ENCODE peak calls at places on chromosomes 13 and 19, in eight cellular contexts. I is heart left ventricle; C is fibroblast of the aortic adventitia; F is activated CD8-positive, alpha-beta memory T cell treated with anti-CD3 and anti-CD28 coated beads for 48 hours; H is mucosa of gallbladder; J is GM23338; L is amniotic epithelial cell; Z is ACHN. X is an unnamed sample.

GRCh38 chr13:40161931-40162330 is 504.5 kb downstream of the FOXO1 start:
- DNase-seq in C (no peak), H (no peak), Z (peak), F (no peak), I (no peak), L (no peak), J (no peak), X (no peak)

GRCh38 chr13:43797869-43798268 is 11.1 kb upstream of the ENOX1 start:
- DNase-seq in I (no peak), H (no peak), C (peak), Z (no peak), L (peak), F (no peak), J (no peak), X (no peak)

GRCh38 chr13:52695856-52696255 is 43.2 kb downstream of the SUGT1 start:
- DNase-seq in C (peak), I (no peak), Z (no peak), H (no peak), J (no peak), L (peak), F (no peak), X (no peak)

GRCh38 chr13:70884196-70884595 is 775.9 kb upstream of the KLHL1 start:
- DNase-seq in J (peak), H (no peak), Z (no peak), C (no peak), F (no peak), L (no peak), I (no peak), X (no peak)

GRCh38 chr13:113845055-113845454 is 18.8 kb downstream of the GAS6 start:
- DNase-seq in I (no peak), H (no peak), C (no peak), J (no peak), L (no peak), Z (no peak), F (no peak), X (no peak)

GRCh38 chr19:42096255-42096837 is 20.4 kb downstream of the ZNF574 start:
- DNase-seq in I (no peak), F (no peak), C (no peak), H (no peak), J (peak), L (no peak), Z (no peak), X (no peak)

GRCh38 chr19:10961073-10961762 is 388 bp downstream of the SMARCA4 start:
- DNase-seq in C (peak), I (peak), Z (peak), H (peak), J (peak), L (no peak), F (peak), X (no peak)

GRCh38 chr13:33452873-33453558 is 167.5 kb upstream of the STARD13 start:
- DNase-seq in L (no peak), I (no peak), Z (no peak), H (peak), C (no peak), F (no peak), J (no peak), X (no peak)

GRCh38 chr19:29878973-29879654 is 62.9 kb upstream of the URI1 start:
- DNase-seq in L (peak), C (peak), I (no peak), F (no peak), J (peak), H (no peak), Z (peak), X (no peak)

GRCh38 chr13:101654916-101655315 is 202.4 kb downstream of the ITGBL1 start:
- DNase-seq in J (no peak), Z (no peak), L (peak), F (no peak), C (peak), H (no peak), I (no peak), X (no peak)

GRCh38 chr19:52248256-52248655 is 21.1 kb upstream of the ZNF766 start:
- DNase-seq in H (peak), C (peak), Z (peak), F (no peak), L (peak), J (peak), I (peak), X (peak)

GRCh38 chr13:23352161-23352560 is 81.3 kb downstream of the SACS start:
- DNase-seq in Z (no peak), I (no peak), F (no peak), H (no peak), J (no peak), C (no peak), L (no peak), X (no peak)

GRCh38 chr19:10104665-10105221 is 1.4 kb upstream of the PPAN start:
- DNase-seq in F (no peak), I (no peak), J (no peak), C (no peak), Z (no peak), H (peak), L (no peak), X (peak)

GRCh38 chr13:63307239-63307638 is 1891.6 kb upstream of the PCDH20 start:
- DNase-seq in L (no peak), H (no peak), Z (no peak), C (no peak), F (no peak), I (no peak), J (no peak), X (no peak)

GRCh38 chr19:43651758-43652545 is 12.3 kb upstream of the CADM4 start:
- DNase-seq in H (peak), J (peak), I (peak), Z (peak), C (peak), L (peak), F (no peak), X (no peak)

GRCh38 chr13:85728831-85729230 is 70.4 kb downstream of the SLITRK6 start:
- DNase-seq in H (no peak), I (no peak), Z (no peak), L (no peak), C (no peak), F (no peak), J (no peak), X (no peak)

GRCh38 chr19:17314007-17314589 is 4.7 kb downstream of the DDA1 start:
- DNase-seq in I (no peak), F (no peak), J (no peak), C (no peak), L (no peak), Z (no peak), H (no peak), X (no peak)

GRCh38 chr13:46797468-46798237 is 692 bp upstream of the ESD start:
- DNase-seq in L (peak), F (no peak), Z (peak), I (no peak), H (no peak), J (no peak), C (no peak), X (no peak)

GRCh38 chr13:38394777-38395504 is 45.3 kb downstream of the UFM1 start:
- DNase-seq in C (no peak), J (no peak), I (no peak), Z (no peak), F (no peak), H (no peak), L (peak), X (no peak)

GRCh38 chr13:52862358-52863206 is 14.1 kb upstream of the PCDH8 start:
- DNase-seq in J (peak), H (no peak), F (no peak), C (no peak), Z (peak), L (no peak), I (no peak), X (no peak)

GRCh38 chr19:49155005-49155826 is at the start of gene HRC:
- DNase-seq in J (peak), H (no peak), F (no peak), Z (no peak), L (no peak), I (peak), C (no peak), X (no peak)

GRCh38 chr19:6868341-6868740 is 19.0 kb upstream of the ADGRE1 start:
- DNase-seq in I (no peak), L (no peak), Z (no peak), J (no peak), F (no peak), H (no peak), C (no peak), X (no peak)

GRCh38 chr13:85298387-85298924 is 500.8 kb downstream of the SLITRK6 start:
- DNase-seq in Z (no peak), C (no peak), L (no peak), J (peak), F (no peak), H (no peak), I (no peak), X (no peak)

GRCh38 chr13:33092422-33092987 is 76.3 kb downstream of the KL start:
- DNase-seq in I (no peak), J (peak), Z (no peak), C (peak), H (no peak), F (no peak), L (no peak), X (no peak)

GRCh38 chr13:88434953-88435352 is 763.8 kb downstream of the SLITRK5 start:
- DNase-seq in I (no peak), J (no peak), C (no peak), H (no peak), L (no peak), Z (no peak), F (no peak), X (no peak)

GRCh38 chr13:25699056-25699455 is 327.3 kb downstream of the ATP8A2 start:
- DNase-seq in F (no peak), L (no peak), H (no peak), I (no peak), Z (no peak), C (no peak), J (no peak), X (no peak)

GRCh38 chr13:33106656-33107402 is 90.6 kb downstream of the KL start:
- DNase-seq in I (no peak), H (no peak), C (no peak), F (no peak), Z (no peak), L (no peak), J (no peak), X (no peak)

GRCh38 chr19:7799640-7800355 is 30.2 kb upstream of the EVI5L start:
- DNase-seq in I (peak), J (peak), C (peak), F (peak), Z (peak), H (peak), L (peak), X (peak)

GRCh38 chr19:12365372-12366162 is at the start of gene ZNF442:
- DNase-seq in J (peak), Z (no peak), H (peak), L (peak), I (peak), C (peak), F (peak), X (peak)

GRCh38 chr13:80814541-80814940 is 473.6 kb upstream of the SPRY2 start:
- DNase-seq in L (no peak), J (no peak), F (no peak), H (no peak), C (peak), Z (no peak), I (no peak), X (no peak)

GRCh38 chr19:35351441-35352176 is 3.9 kb downstream of the FFAR1 start:
- DNase-seq in C (no peak), I (no peak), L (no peak), H (no peak), Z (no peak), F (no peak), J (no peak), X (no peak)

GRCh38 chr19:11373166-11373884 is 1.1 kb upstream of the SWSAP1 start:
- DNase-seq in F (no peak), L (peak), Z (no peak), I (no peak), H (no peak), J (peak), C (peak), X (no peak)

GRCh38 chr19:7679017-7679720 is 1.5 kb upstream of the TRAPPC5 start:
- DNase-seq in Z (no peak), J (no peak), H (no peak), F (no peak), L (no peak), I (no peak), C (no peak), X (peak)

GRCh38 chr13:108263961-108264360 is 5.6 kb upstream of the TNFSF13B start:
- DNase-seq in J (no peak), I (no peak), L (no peak), F (no peak), C (no peak), H (no peak), Z (no peak), X (no peak)

GRCh38 chr13:93270769-93271753 is 44.5 kb downstream of the GPC6 start:
- DNase-seq in C (no peak), J (no peak), H (no peak), F (no peak), L (peak), I (no peak), Z (peak), X (no peak)